ENCODE peak calls at places on chromosomes 4 and X, in ten cellular contexts. N is NCI-H1092; G is stimulated activated naive CD8-positive, alpha-beta T cell treated with anti-CD3 and anti-CD28 coated beads, Interleukin-15, Interleukin-2, amounts not matched to agents 100 U/mL and 50 U/mL, for 24 hours; E is amniotic epithelial cell; A is heart left ventricle; P is AG08396; Z is nephron progenitor cell; R is HS-5; M is GM04504; S is NCI-H1436. D is an unnamed sample.
A peak's percentile ranks its signal among the peaks of the same experiment; 100 is the strongest.

GRCh38 chr4:33837043-33837442 is 2407.3 kb downstream of the ARAP2 start:
- DNase-seq in N (no peak), G (no peak), E (peak; percentile 88), A (no peak), P (peak; percentile 2), Z (no peak), R (peak; percentile 57), M (peak; percentile 28), S (no peak), D (peak; percentile 72)

GRCh38 chr4:21752616-21753015 is 196.0 kb downstream of the KCNIP4 start:
- DNase-seq in N (no peak), G (no peak), E (no peak), A (no peak), P (no peak), Z (no peak), R (no peak), M (no peak), S (no peak), D (no peak)

GRCh38 chr4:109441858-109442480 is 8.4 kb downstream of the SEC24B start:
- DNase-seq in N (no peak), G (no peak), E (no peak), A (no peak), P (no peak), Z (no peak), R (no peak), M (no peak), S (no peak), D (peak; percentile 40)

GRCh38 chrX:150546711-150547153 is 21.7 kb upstream of the MTM1 start:
- DNase-seq in N (no peak), G (peak; percentile 25), E (no peak), A (no peak), P (no peak), Z (no peak), R (no peak), M (no peak), S (no peak), D (peak; percentile 8)

GRCh38 chrX:15410430-15410829 is 26.2 kb upstream of the VEGFD start:
- DNase-seq in N (no peak), G (no peak), E (no peak), A (no peak), P (no peak), Z (no peak), R (no peak), M (no peak), S (no peak), D (no peak)

GRCh38 chr4:170772429-170772828 is 682.7 kb upstream of the AADAT start:
- DNase-seq in N (no peak), G (no peak), E (peak; percentile 91), A (no peak), P (no peak), Z (no peak), R (no peak), M (no peak), S (no peak), D (no peak)

GRCh38 chr4:61202100-61202637 is 2.0 kb downstream of the ADGRL3 start:
- DNase-seq in N (peak; percentile 41), G (no peak), E (no peak), A (no peak), P (peak; percentile 6), Z (peak; percentile 47), R (no peak), M (no peak), S (no peak), D (no peak)

GRCh38 chr4:72186714-72187113 is 154.9 kb downstream of the NPFFR2 start:
- DNase-seq in N (no peak), G (no peak), E (no peak), A (no peak), P (no peak), Z (no peak), R (no peak), M (no peak), S (no peak), D (no peak)

GRCh38 chr4:87409420-87409939 is 12.9 kb upstream of the NUDT9 start:
- DNase-seq in N (no peak), G (no peak), E (peak; percentile 89), A (no peak), P (no peak), Z (no peak), R (no peak), M (no peak), S (no peak), D (no peak)

GRCh38 chr4:145734576-145735329 is 54.8 kb downstream of the C4orf51 start:
- DNase-seq in N (no peak), G (no peak), E (peak; percentile 97), A (peak; percentile 42), P (peak; percentile 88), Z (no peak), R (peak; percentile 97), M (peak; percentile 96), S (no peak), D (peak; percentile 99)

GRCh38 chr4:74446896-74447295 is 2.0 kb downstream of the AREG start:
- DNase-seq in N (no peak), G (no peak), E (no peak), A (no peak), P (no peak), Z (no peak), R (no peak), M (no peak), S (no peak), D (no peak)

GRCh38 chrX:13473666-13474516 is 95.5 kb upstream of the EGFL6 start:
- DNase-seq in N (no peak), G (no peak), E (no peak), A (no peak), P (no peak), Z (no peak), R (no peak), M (no peak), S (no peak), D (peak; percentile 49)

GRCh38 chr4:73315091-73315490 is 56.5 kb upstream of the ANKRD17 start:
- DNase-seq in N (no peak), G (no peak), E (peak; percentile 51), A (no peak), P (no peak), Z (no peak), R (peak; percentile 77), M (peak; percentile 58), S (no peak), D (peak; percentile 80)

GRCh38 chr4:102692474-102692873 is 68.3 kb downstream of the MANBA start:
- DNase-seq in N (no peak), G (no peak), E (no peak), A (no peak), P (no peak), Z (no peak), R (no peak), M (no peak), S (no peak), D (no peak)

GRCh38 chr4:120672558-120673147 is 249.9 kb downstream of the PRDM5 start:
- DNase-seq in N (no peak), G (no peak), E (peak; percentile 66), A (no peak), P (no peak), Z (no peak), R (no peak), M (no peak), S (no peak), D (no peak)

GRCh38 chr4:139223682-139224317 is 46.8 kb upstream of the ELF2 start:
- DNase-seq in N (no peak), G (peak; percentile 9), E (peak; percentile 69), A (no peak), P (no peak), Z (no peak), R (no peak), M (peak; percentile 32), S (no peak), D (peak; percentile 69)

GRCh38 chrX:153474718-153475117 is 4.3 kb upstream of the HAUS7 start:
- DNase-seq in N (peak; percentile 10), G (peak; percentile 31), E (peak; percentile 31), A (peak; percentile 77), P (peak; percentile 65), Z (peak; percentile 52), R (no peak), M (no peak), S (peak; percentile 49), D (peak; percentile 83)

GRCh38 chr4:125368161-125368560 is 53.4 kb downstream of the FAT4 start:
- DNase-seq in N (no peak), G (no peak), E (peak; percentile 23), A (no peak), P (no peak), Z (no peak), R (no peak), M (no peak), S (no peak), D (peak; percentile 81)

GRCh38 chrX:42119076-42119475 is 195.7 kb upstream of the CASK start:
- DNase-seq in N (peak; percentile 0), G (no peak), E (peak; percentile 46), A (no peak), P (no peak), Z (no peak), R (peak; percentile 46), M (peak; percentile 3), S (peak; percentile 28), D (peak; percentile 38)

GRCh38 chr4:174316954-174317353 is 33.2 kb downstream of the CEP44 start:
- DNase-seq in N (no peak), G (no peak), E (peak; percentile 36), A (no peak), P (no peak), Z (no peak), R (no peak), M (no peak), S (no peak), D (peak; percentile 44)

GRCh38 chr4:105970371-105970770 is 75.1 kb downstream of the NPNT start:
- DNase-seq in N (no peak), G (no peak), E (no peak), A (no peak), P (no peak), Z (no peak), R (no peak), M (no peak), S (no peak), D (no peak)

GRCh38 chr4:1910643-1911042 is 39.5 kb downstream of the NSD2 start:
- DNase-seq in N (no peak), G (no peak), E (peak; percentile 59), A (no peak), P (peak; percentile 59), Z (peak; percentile 50), R (peak; percentile 13), M (peak; percentile 35), S (peak; percentile 13), D (peak; percentile 72)

GRCh38 chrX:40145001-40145631 is 47.4 kb upstream of the BCOR start:
- DNase-seq in N (no peak), G (no peak), E (no peak), A (no peak), P (peak; percentile 45), Z (no peak), R (no peak), M (no peak), S (no peak), D (peak; percentile 55)

GRCh38 chr4:3851211-3851610 is 85.0 kb downstream of the ADRA2C start:
- DNase-seq in N (no peak), G (no peak), E (no peak), A (no peak), P (no peak), Z (no peak), R (no peak), M (peak; percentile 58), S (no peak), D (peak; percentile 77)

GRCh38 chr4:164937576-164938270 is 39.7 kb downstream of the TRIM61 start:
- DNase-seq in N (no peak), G (no peak), E (peak; percentile 11), A (no peak), P (no peak), Z (no peak), R (no peak), M (no peak), S (no peak), D (peak; percentile 79)

GRCh38 chr4:189436207-189436606 is 504.5 kb upstream of the FRG1 start:
- DNase-seq in N (no peak), G (no peak), E (no peak), A (no peak), P (no peak), Z (no peak), R (no peak), M (no peak), S (no peak), D (peak; percentile 10)

GRCh38 chr4:56627985-56628384 is 53.1 kb downstream of the HOPX start:
- DNase-seq in N (no peak), G (no peak), E (no peak), A (no peak), P (no peak), Z (no peak), R (no peak), M (no peak), S (no peak), D (peak; percentile 6)

D was measured in GM23248.